ENCODE peak calls at places on chromosomes 16 and 17, in four cellular contexts. G is heart right ventricle, Z is NCI-H460, N is NT2/D1. P is an unnamed sample.

GRCh38 chr17:15354256-15354655 is 12.9 kb upstream of the TEKT3 start:
- DNase-seq in G (no peak), Z (no peak), N (no peak), P (no peak)

GRCh38 chr16:13926507-13926906 is 6.6 kb downstream of the ERCC4 start:
- DNase-seq in G (no peak), Z (no peak), N (no peak), P (no peak)

GRCh38 chr16:4700997-4701743 is 7.8 kb downstream of the NUDT16L1 start:
- DNase-seq in G (peak), Z (no peak), N (no peak), P (no peak)

GRCh38 chr16:67269766-67270165 is 9.6 kb upstream of the PLEKHG4 start:
- DNase-seq in G (no peak), Z (no peak), N (no peak), P (no peak)

GRCh38 chr17:35449371-35449931 is 885 bp upstream of the SLFN13 start:
- DNase-seq in G (peak), Z (no peak), N (no peak), P (no peak)

GRCh38 chr16:30761427-30761927 is 385 bp downstream of the CFAP119 start:
- DNase-seq in G (no peak), Z (no peak), N (no peak), P (no peak)

GRCh38 chr17:28547623-28548416 is 4.6 kb downstream of the UNC119 start:
- DNase-seq in G (peak), Z (peak), N (no peak), P (peak)

GRCh38 chr17:30405161-30405560 is 26.4 kb downstream of the CPD start:
- DNase-seq in G (no peak), Z (no peak), N (no peak), P (no peak)

P was measured in tibial nerve.